ENCODE peak calls at places on chromosomes 3 and 15, in four cellular contexts. T is AG08395; M is CD8-positive, alpha-beta memory T cell; B is substantia nigra. A is an unnamed sample.

GRCh38 chr3:11610700-11611099 is 33.0 kb downstream of the VGLL4 start:
- DNase-seq in T (no peak), M (no peak), B (no peak), A (no peak)

GRCh38 chr15:84881520-84881830 is 3.0 kb upstream of the SLC28A1 start:
- DNase-seq in T (no peak), M (no peak), B (no peak), A (no peak)

GRCh38 chr3:187737401-187738088 is 7.7 kb downstream of the BCL6 start:
- DNase-seq in T (peak), M (peak), B (peak), A (peak)

GRCh38 chr15:90407871-90408317 is 19.9 kb downstream of the IQGAP1 start:
- DNase-seq in T (no peak), M (peak), B (no peak), A (no peak)

GRCh38 chr3:57158813-57159678 is 6.1 kb downstream of the IL17RD start:
- DNase-seq in T (no peak), M (no peak), B (no peak), A (no peak)

GRCh38 chr15:73822998-73823397 is 50.4 kb upstream of the TBC1D21 start:
- DNase-seq in T (peak), M (no peak), B (no peak), A (peak)

GRCh38 chr15:47542312-47543094 is 174.8 kb upstream of the SEMA6D start:
- DNase-seq in T (no peak), M (no peak), B (no peak), A (no peak)

GRCh38 chr3:111325160-111325707 is 216.8 kb upstream of the CD96 start:
- DNase-seq in T (no peak), M (no peak), B (no peak), A (no peak)

GRCh38 chr3:172701758-172702157 is 9.1 kb downstream of the NCEH1 start:
- DNase-seq in T (no peak), M (no peak), B (no peak), A (no peak)

GRCh38 chr15:39181901-39182300 is 399.0 kb upstream of the THBS1 start:
- DNase-seq in T (peak), M (no peak), B (no peak), A (peak)

GRCh38 chr15:65525622-65526021 is 4.6 kb upstream of the HACD3 start:
- DNase-seq in T (peak), M (no peak), B (no peak), A (no peak)

GRCh38 chr3:169082076-169082475 is 581.4 kb downstream of the MECOM start:
- DNase-seq in T (no peak), M (no peak), B (no peak), A (no peak)

GRCh38 chr3:38038447-38038911 is 529 bp upstream of the DLEC1 start:
- DNase-seq in T (no peak), M (peak), B (no peak), A (no peak)

GRCh38 chr3:8888296-8888915 is 74.9 kb downstream of the RAD18 start:
- DNase-seq in T (peak), M (no peak), B (no peak), A (peak)

GRCh38 chr3:5400959-5401358 is 213.5 kb downstream of the EDEM1 start:
- DNase-seq in T (no peak), M (no peak), B (no peak), A (no peak)

GRCh38 chr3:147773236-147773635 is 364.1 kb downstream of the ZIC1 start:
- DNase-seq in T (no peak), M (no peak), B (no peak), A (no peak)

GRCh38 chr3:42839616-42840015 is 30.4 kb downstream of the ACKR2 start:
- DNase-seq in T (peak), M (no peak), B (peak), A (peak)

GRCh38 chr15:58505581-58505980 is 73.8 kb downstream of the LIPC start:
- DNase-seq in T (peak), M (no peak), B (no peak), A (peak)

GRCh38 chr3:41581700-41582099 is 380.2 kb downstream of the ULK4 start:
- DNase-seq in T (no peak), M (no peak), B (no peak), A (no peak)

GRCh38 chr3:33211444-33211843 is 7.2 kb downstream of the SUSD5 start:
- DNase-seq in T (peak), M (no peak), B (no peak), A (peak)

GRCh38 chr15:63476229-63476632 is 28.2 kb upstream of the USP3 start:
- DNase-seq in T (peak), M (no peak), B (no peak), A (peak)

GRCh38 chr15:71811752-71812735 is 1.7 kb downstream of the NR2E3 start:
- DNase-seq in T (no peak), M (no peak), B (no peak), A (no peak)

GRCh38 chr15:75156306-75157215 is 45.1 kb upstream of the C15orf39 start:
- DNase-seq in T (no peak), M (no peak), B (no peak), A (no peak)

GRCh38 chr3:188979669-188980311 is 192.0 kb upstream of the TPRG1 start:
- DNase-seq in T (no peak), M (no peak), B (no peak), A (no peak)

GRCh38 chr15:68295430-68295829 is 17.9 kb downstream of the FEM1B start:
- DNase-seq in T (no peak), M (no peak), B (no peak), A (no peak)

GRCh38 chr3:180680097-180680430 is 775 bp upstream of the CCDC39 start:
- DNase-seq in T (peak), M (no peak), B (no peak), A (peak)

GRCh38 chr3:16266714-16267113 is 1.7 kb downstream of the OXNAD1 start:
- DNase-seq in T (no peak), M (no peak), B (no peak), A (no peak)

GRCh38 chr3:96449341-96449740 is 365.1 kb upstream of the EPHA6 start:
- DNase-seq in T (no peak), M (no peak), B (no peak), A (no peak)

GRCh38 chr3:4850211-4850927 is 128.9 kb upstream of the BHLHE40 start:
- DNase-seq in T (no peak), M (no peak), B (no peak), A (no peak)

GRCh38 chr3:87126321-87126720 is 100.8 kb upstream of the CHMP2B start:
- DNase-seq in T (no peak), M (no peak), B (no peak), A (no peak)

GRCh38 chr3:14906355-14906960 is 40.9 kb upstream of the NR2C2 start:
- DNase-seq in T (no peak), M (no peak), B (no peak), A (no peak)

GRCh38 chr3:12752111-12752510 is 6.9 kb downstream of the TMEM40 start:
- DNase-seq in T (no peak), M (no peak), B (no peak), A (no peak)

GRCh38 chr3:64716110-64716509 is 28.3 kb upstream of the ADAMTS9 start:
- DNase-seq in T (no peak), M (no peak), B (no peak), A (no peak)

GRCh38 chr3:179194931-179195330 is 46.8 kb downstream of the PIK3CA start:
- DNase-seq in T (no peak), M (no peak), B (no peak), A (no peak)

GRCh38 chr15:30885814-30886213 is 17.9 kb upstream of the FAN1 start:
- DNase-seq in T (peak), M (no peak), B (no peak), A (peak)

GRCh38 chr3:53169045-53169831 is 8.2 kb downstream of the PRKCD start:
- DNase-seq in T (no peak), M (no peak), B (peak), A (no peak)

GRCh38 chr3:114221165-114221880 is 16.1 kb downstream of the ZNF80 start:
- DNase-seq in T (no peak), M (peak), B (no peak), A (no peak)

A was measured in AG20443.